ENCODE peak calls at places on chromosome 11, in seven cellular contexts. B, J, G, T, H, Q and P are unnamed samples.

GRCh38 chr11:114059984-114060401 is 482 bp downstream of the ZBTB16 start:
- DNase-seq in B (no peak), G (no peak), J (no peak), H (peak; percentile 43), T (peak; percentile 85), Q (no peak), P (no peak)

GRCh38 chr11:125922156-125922555 is 17.8 kb downstream of the DDX25 start:
- DNase-seq in H (no peak), Q (no peak), B (no peak), G (no peak), T (no peak), J (no peak), P (no peak)

GRCh38 chr11:34501500-34501899 is 12.1 kb downstream of the ELF5 start:
- DNase-seq in T (peak; percentile 64), G (no peak), Q (no peak), H (peak; percentile 36), B (no peak), J (no peak), P (no peak)

GRCh38 chr11:109527496-109527895 is 105.5 kb downstream of the C11orf87 start:
- DNase-seq in Q (no peak), B (no peak), H (no peak), G (no peak), T (no peak), J (no peak), P (no peak)

GRCh38 chr11:35491231-35491871 is 34.1 kb downstream of the PAMR1 start:
- DNase-seq in Q (no peak), T (no peak), H (no peak), G (no peak), J (no peak), B (no peak), P (no peak)

GRCh38 chr11:71467164-71467563 is 14.2 kb downstream of the NADSYN1 start:
- DNase-seq in B (no peak), H (no peak), T (no peak), G (no peak), J (no peak), Q (no peak), P (no peak)

GRCh38 chr11:23644443-23644842 is 784.2 kb upstream of the CCDC179 start:
- DNase-seq in B (no peak), H (no peak), G (no peak), T (no peak), Q (no peak), J (no peak), P (no peak)

GRCh38 chr11:77230878-77231605 is 70.4 kb downstream of the GDPD4 start:
- DNase-seq in T (no peak), B (no peak), H (no peak), J (no peak), G (no peak), Q (no peak), P (no peak)

GRCh38 chr11:2825886-2826678 is 59.5 kb downstream of the CDKN1C start:
- DNase-seq in J (no peak), T (peak; percentile 92), H (peak; percentile 93), B (no peak), G (no peak), Q (no peak), P (no peak)

GRCh38 chr11:69382131-69383128 is 88.5 kb downstream of the MYEOV start:
- DNase-seq in J (no peak), Q (no peak), T (peak; percentile 93), B (no peak), H (no peak), G (no peak), P (no peak)

GRCh38 chr11:1878134-1879031 is 13.3 kb downstream of the PRR33 start:
- DNase-seq in T (no peak), G (no peak), J (no peak), B (no peak), H (no peak), Q (no peak), P (no peak)

GRCh38 chr11:72391638-72392423 is 42.5 kb downstream of the CLPB start:
- DNase-seq in J (no peak), Q (peak; percentile 58), H (no peak), G (no peak), B (no peak), T (no peak), P (no peak)

GRCh38 chr11:119144825-119145476 is 3.9 kb upstream of the ABCG4 start:
- DNase-seq in T (peak; percentile 83), B (peak; percentile 3), H (peak; percentile 88), J (peak; percentile 40), Q (peak; percentile 83), G (no peak), P (peak; percentile 70)

GRCh38 chr11:96306600-96306932 is 36.4 kb downstream of the MAML2 start:
- DNase-seq in J (no peak), H (no peak), B (no peak), G (no peak), Q (no peak), T (no peak), P (no peak)

GRCh38 chr11:125990244-125990643 is 44.4 kb downstream of the VSIG10L2 start:
- DNase-seq in J (no peak), H (no peak), T (no peak), B (no peak), G (no peak), Q (no peak), P (no peak)

GRCh38 chr11:122399375-122399774 is 256.1 kb upstream of the UBASH3B start:
- DNase-seq in Q (no peak), G (no peak), T (no peak), H (no peak), B (no peak), J (no peak), P (no peak)

GRCh38 chr11:117769530-117769929 is 27.5 kb downstream of the DSCAML1 start:
- DNase-seq in T (no peak), Q (no peak), J (no peak), H (no peak), B (no peak), G (no peak), P (no peak)

GRCh38 chr11:113319085-113319484 is 4.7 kb downstream of the TTC12 start:
- DNase-seq in T (no peak), H (no peak), G (no peak), Q (no peak), B (no peak), J (no peak), P (no peak)

GRCh38 chr11:64638829-64639228 is 47.8 kb downstream of the SLC22A12 start:
- DNase-seq in Q (no peak), J (no peak), H (no peak), G (no peak), T (no peak), B (no peak), P (no peak)

GRCh38 chr11:108752297-108752751 is 87.5 kb downstream of the DDX10 start:
- DNase-seq in T (no peak), G (no peak), H (no peak), B (no peak), Q (no peak), J (no peak), P (no peak)

GRCh38 chr11:12245091-12245490 is 132.3 kb upstream of the PARVA start:
- DNase-seq in B (no peak), T (no peak), Q (no peak), G (no peak), J (no peak), H (no peak), P (no peak)

GRCh38 chr11:111435046-111435698 is 56.1 kb upstream of the POU2AF1 start:
- DNase-seq in Q (no peak), H (no peak), T (no peak), B (no peak), G (no peak), J (no peak), P (no peak)

GRCh38 chr11:69551963-69552362 is 70.5 kb downstream of the LINC01488 start:
- DNase-seq in J (no peak), G (no peak), H (no peak), T (no peak), B (no peak), Q (no peak), P (no peak)

GRCh38 chr11:46353706-46354105 is 6.4 kb downstream of the DGKZ start:
- DNase-seq in Q (no peak), H (no peak), J (peak; percentile 60), T (peak; percentile 55), B (no peak), G (no peak), P (no peak)

GRCh38 chr11:3222003-3222855 is 3.6 kb upstream of the MRGPRG start:
- DNase-seq in G (no peak), H (no peak), J (no peak), Q (no peak), T (no peak), B (no peak), P (no peak)

GRCh38 chr11:46894506-46894905 is 23.8 kb downstream of the LRP4 start:
- DNase-seq in H (no peak), T (no peak), Q (no peak), G (no peak), J (no peak), B (no peak), P (no peak)

GRCh38 chr11:20113147-20113435 is 47.2 kb downstream of the DBX1 start:
- DNase-seq in J (no peak), G (no peak), Q (no peak), T (no peak), B (no peak), H (peak; percentile 25), P (no peak)

GRCh38 chr11:36513965-36514364 is 3.9 kb upstream of the TRAF6 start:
- DNase-seq in Q (no peak), J (no peak), B (no peak), T (no peak), H (no peak), G (no peak), P (no peak)

GRCh38 chr11:133903056-133903455 is 53.7 kb downstream of the IGSF9B start:
- DNase-seq in J (no peak), Q (no peak), B (no peak), T (no peak), G (no peak), H (no peak), P (no peak)

GRCh38 chr11:114846040-114846791 is 167.9 kb downstream of the NXPE2 start:
- DNase-seq in J (peak; percentile 66), T (peak; percentile 58), H (no peak), G (no peak), B (no peak), Q (no peak), P (no peak)

GRCh38 chr11:13834463-13834862 is 128.1 kb upstream of the SPON1 start:
- DNase-seq in T (peak; percentile 3), Q (no peak), J (no peak), G (no peak), B (no peak), H (no peak), P (no peak)

GRCh38 chr11:1922411-1923113 is 3.1 kb downstream of the TNNT3 start:
- DNase-seq in B (no peak), T (peak; percentile 34), J (no peak), G (no peak), H (no peak), Q (no peak), P (no peak)

GRCh38 chr11:43359432-43359818 is 705 bp downstream of the TTC17 start:
- DNase-seq in G (no peak), J (no peak), T (no peak), B (no peak), H (peak; percentile 39), Q (peak; percentile 12), P (no peak)

GRCh38 chr11:46450846-46451470 is 59.4 kb upstream of the CHRM4 start:
- DNase-seq in Q (no peak), T (no peak), H (no peak), J (no peak), B (no peak), G (no peak), P (no peak)

GRCh38 chr11:10878408-10879214 is 20.8 kb upstream of the ZBED5 start:
- DNase-seq in J (no peak), G (no peak), H (no peak), T (peak; percentile 89), Q (no peak), B (peak; percentile 66), P (no peak)

GRCh38 chr11:34427171-34427805 is 11.4 kb upstream of the CAT start:
- DNase-seq in Q (no peak), T (peak; percentile 98), G (no peak), J (no peak), B (peak; percentile 30), H (peak; percentile 63), P (no peak)

GRCh38 chr11:88555018-88555828 is 217.7 kb upstream of the CTSC start:
- DNase-seq in B (no peak), T (no peak), G (no peak), Q (no peak), J (no peak), H (peak; percentile 85), P (no peak)

GRCh38 chr11:14499178-14499559 is 442 bp downstream of the COPB1 start:
- DNase-seq in Q (peak; percentile 5), G (peak; percentile 11), B (no peak), J (no peak), T (peak; percentile 55), H (peak; percentile 45), P (no peak)